ENCODE peak calls at places on chromosomes 4 and X, in four cellular contexts. M is neural progenitor cell, L is dorsolateral prefrontal cortex, J is right lobe of liver. Q is an unnamed sample.

GRCh38 chr4:172850838-172851237 is 317.8 kb upstream of the GALNT7 start:
- DNase-seq in J (no peak), M (no peak), L (no peak), Q (no peak)

GRCh38 chr4:138736362-138736761 is 279.2 kb upstream of the NOCT start:
- DNase-seq in M (no peak), L (no peak), J (no peak), Q (no peak)

GRCh38 chr4:186029731-186030421 is 39.1 kb upstream of the TLR3 start:
- DNase-seq in L (peak; percentile 55), M (peak; percentile 90), J (peak; percentile 90), Q (no peak)

GRCh38 chrX:119690921-119691716 is 1.8 kb downstream of the SEPTIN6 start:
- DNase-seq in M (no peak), J (no peak), L (no peak), Q (no peak)

GRCh38 chr4:154088741-154089140 is 299.9 kb upstream of the SFRP2 start:
- DNase-seq in L (no peak), J (no peak), M (no peak), Q (no peak)

GRCh38 chrX:139932077-139932900 is 564 bp downstream of the ATP11C start:
- DNase-seq in L (no peak), M (peak; percentile 77), J (peak; percentile 72), Q (peak; percentile 34)

GRCh38 chr4:26624042-26624441 is 40.2 kb downstream of the TBC1D19 start:
- DNase-seq in M (no peak), L (no peak), J (no peak), Q (no peak)

GRCh38 chr4:107801766-107802211 is 22.9 kb upstream of the SGMS2 start:
- DNase-seq in M (no peak), L (no peak), J (no peak), Q (no peak)

GRCh38 chr4:186657766-186658165 is 65.9 kb downstream of the FAT1 start:
- DNase-seq in L (no peak), M (peak; percentile 42), J (no peak), Q (no peak)

GRCh38 chrX:13051529-13052172 is 7.2 kb upstream of the FAM9C start:
- DNase-seq in J (no peak), L (no peak), M (no peak), Q (no peak)

GRCh38 chrX:109475174-109475891 is 6.6 kb downstream of the GUCY2F start:
- DNase-seq in L (peak; percentile 46), J (no peak), M (peak; percentile 91), Q (no peak)

GRCh38 chr4:137310593-137311490 is 221.5 kb downstream of the PCDH18 start:
- DNase-seq in L (no peak), M (no peak), J (no peak), Q (no peak)

GRCh38 chr4:20395160-20395773 is 143.6 kb downstream of the SLIT2 start:
- DNase-seq in L (no peak), J (peak; percentile 28), M (peak; percentile 73), Q (no peak)

GRCh38 chr4:128825226-128825625 is 15.7 kb downstream of the JADE1 start:
- DNase-seq in L (no peak), J (no peak), M (no peak), Q (peak; percentile 69)

GRCh38 chrX:68631331-68631730 is 16.1 kb upstream of the STARD8 start:
- DNase-seq in L (no peak), M (no peak), J (no peak), Q (no peak)

GRCh38 chrX:9327086-9327746 is 137.6 kb upstream of the TBL1X start:
- DNase-seq in L (no peak), M (no peak), J (no peak), Q (no peak)

GRCh38 chrX:48826876-48827653 is 752 bp downstream of the ERAS start:
- DNase-seq in J (no peak), M (no peak), L (no peak), Q (no peak)

GRCh38 chrX:41922125-41922521 is 1.2 kb downstream of the CASK start:
- DNase-seq in L (no peak), M (peak; percentile 8), J (no peak), Q (no peak)

GRCh38 chr4:15653864-15654391 is 1.2 kb downstream of the FBXL5 start:
- DNase-seq in J (no peak), L (no peak), M (peak; percentile 16), Q (no peak)

GRCh38 chrX:120839506-120839905 is 36.2 kb downstream of the CT47B1 start:
- DNase-seq in M (no peak), J (no peak), L (no peak), Q (no peak)

GRCh38 chr4:111988514-111988913 is 156.7 kb upstream of the FAM241A start:
- DNase-seq in J (no peak), L (no peak), M (no peak), Q (no peak)

GRCh38 chrX:141341743-141342142 is 99.4 kb upstream of the SPANXC start:
- DNase-seq in M (no peak), L (no peak), J (no peak), Q (no peak)

GRCh38 chrX:50106051-50106450 is 94.8 kb downstream of the AKAP4 start:
- DNase-seq in L (no peak), M (no peak), J (no peak), Q (no peak)

GRCh38 chr4:47486306-47486705 is 1.2 kb downstream of the ATP10D start:
- DNase-seq in M (no peak), J (no peak), L (no peak), Q (no peak)
- H3K4me3 ChIP-seq in M (peak overlapping the region; percentile 69), J (peak overlapping the region; percentile 46), L (peak overlapping the region; percentile 78), Q (peak overlapping the region; percentile 40)

GRCh38 chr4:175951794-175952193 is 113.8 kb upstream of the WDR17 start:
- DNase-seq in J (no peak), M (no peak), L (no peak), Q (no peak)

GRCh38 chr4:175946472-175947116 is 119.0 kb upstream of the WDR17 start:
- DNase-seq in J (no peak), M (no peak), L (no peak), Q (no peak)

DNA sequence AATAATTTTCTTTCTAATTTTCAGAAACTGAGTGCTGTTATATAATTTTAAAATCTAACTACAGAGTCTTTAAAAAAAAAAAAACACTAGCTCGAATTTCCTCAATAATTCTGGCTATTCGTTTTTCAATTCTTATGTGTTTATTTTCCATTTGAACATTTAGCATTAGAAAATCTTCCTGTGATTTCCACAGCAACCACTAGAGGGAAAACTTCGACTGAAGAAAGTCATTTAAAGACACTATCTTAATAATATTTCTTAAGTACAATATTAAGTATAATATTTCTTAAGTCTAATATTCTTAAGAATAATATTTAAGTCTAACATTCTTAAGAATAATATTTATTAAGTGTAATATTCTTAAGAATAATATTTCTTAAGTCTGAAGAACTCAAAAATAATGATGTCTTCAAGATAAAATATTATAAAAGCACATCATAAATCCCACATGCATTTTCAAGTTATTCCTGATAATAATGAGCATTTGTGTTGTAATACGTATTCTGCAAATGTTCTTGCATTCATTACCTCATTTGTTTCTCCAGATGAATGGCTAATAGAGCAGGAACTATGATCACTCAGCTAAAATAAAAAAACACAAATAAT is 118.4 kb upstream of the WDR17 start:
- DNase-seq in M (peak; percentile 6), L (no peak), J (no peak), Q (no peak)
- TF ChIP-seq CTCF in M (peak; percentile 74), L (peak; percentile 89), J (peak; percentile 46), Q (peak; percentile 84)

GRCh38 chr4:48491514-48492176 is 1.6 kb downstream of the ZAR1 start:
- DNase-seq in L (no peak), M (no peak), J (no peak), Q (no peak)
- H3K27ac ChIP-seq in L (no peak overlapping the region), M (no peak overlapping the region), J (no peak overlapping the region), Q (no peak overlapping the region)

DNA sequence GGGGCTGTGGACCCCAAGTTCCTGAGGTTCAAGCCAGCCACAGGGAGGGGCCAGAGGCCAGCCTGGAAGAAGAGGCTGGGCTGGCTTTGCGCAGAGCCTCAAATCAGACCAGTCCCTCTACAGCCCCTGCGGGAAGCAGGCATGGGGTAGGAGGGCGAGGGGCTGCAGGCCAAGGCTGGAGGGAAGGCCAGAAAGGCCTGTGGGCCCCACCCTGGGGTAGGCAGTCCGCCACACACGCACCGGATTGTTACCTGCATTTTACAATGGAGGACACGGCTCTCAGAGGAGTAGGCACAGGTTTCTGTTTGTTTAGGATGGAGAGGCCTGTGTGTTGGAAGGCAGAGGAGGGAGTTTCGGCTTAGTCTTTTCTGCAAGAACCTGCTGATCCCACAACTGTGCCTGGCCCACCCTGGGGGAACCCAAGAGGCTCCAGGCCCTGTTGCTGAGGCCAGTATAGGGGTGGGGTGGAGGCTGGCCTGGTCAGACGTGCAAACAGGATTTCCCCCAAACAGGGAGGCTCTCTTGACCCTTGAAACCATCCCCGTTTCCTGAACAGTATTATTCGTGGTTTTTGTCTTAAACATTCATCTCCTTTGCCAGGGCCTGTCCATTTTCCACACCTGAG is 659 bp upstream of the SLC49A3 start:
- DNase-seq in M (no peak), J (no peak), L (no peak), Q (no peak)
- H3K4me3 ChIP-seq in M (peak overlapping the region; percentile 39), J (peak overlapping the region; percentile 24), L (peak overlapping the region; percentile 45), Q (no peak overlapping the region)

GRCh38 chr4:6603128-6603527 is 28.1 kb downstream of the MAN2B2 start:
- DNase-seq in L (no peak), J (no peak), M (no peak), Q (no peak)
- TF ChIP-seq CTCF in L (no peak), J (no peak), M (no peak), Q (no peak)

DNA sequence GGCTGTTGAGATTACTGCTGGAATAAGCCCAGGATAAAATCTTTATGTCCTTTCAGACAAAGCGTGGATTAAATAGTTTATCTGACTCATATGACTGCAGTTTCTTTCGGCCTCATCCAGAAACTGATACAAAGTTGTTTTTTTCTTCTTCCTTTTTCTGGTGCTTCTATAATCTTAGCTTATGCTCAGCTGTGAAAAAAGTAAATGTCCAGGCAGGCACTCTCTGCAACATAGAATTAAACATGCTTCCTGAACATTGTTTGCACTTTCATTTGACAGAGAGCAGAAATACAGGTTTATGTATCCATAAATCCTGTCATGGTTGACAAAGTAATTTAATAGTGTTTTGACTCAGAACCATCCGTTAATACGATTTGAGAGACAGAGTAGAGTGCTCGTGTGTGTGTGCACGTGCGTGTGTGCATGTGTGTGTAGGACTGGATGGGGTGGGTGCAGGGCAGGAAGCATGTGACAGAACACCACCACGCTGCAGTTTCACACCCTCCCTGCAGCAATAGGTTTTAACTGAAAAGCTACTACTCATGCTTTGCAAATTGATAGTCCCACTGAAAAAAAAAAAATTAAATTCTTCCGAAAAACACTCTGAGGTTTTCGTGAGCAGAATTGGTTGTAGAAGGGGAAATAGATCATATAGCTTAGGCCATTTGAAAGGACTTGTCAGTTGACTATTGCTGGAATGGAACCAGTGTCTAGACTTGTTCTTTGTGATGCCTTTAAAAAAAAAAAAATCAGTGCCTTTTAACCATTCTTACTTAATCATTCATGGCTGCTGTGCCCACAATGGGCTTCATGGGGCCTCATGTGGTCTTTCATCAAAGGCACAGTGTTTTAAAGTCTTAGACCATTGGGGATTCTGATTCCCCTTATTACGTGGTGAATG is 139.0 kb downstream of the AFF1 start:
- DNase-seq in L (peak; percentile 61), J (peak; percentile 69), M (peak; percentile 35), Q (no peak)
- H3K27ac ChIP-seq in L (peak overlapping the region; percentile 88), J (no peak overlapping the region), M (no peak overlapping the region), Q (peak overlapping the region; percentile 39)

Q was measured in RWPE2.